ENCODE peak calls at places on chromosome 14, in six cellular contexts. H is H54; K is head of caudate nucleus; Q is lung microvascular endothelial cell; S is effector memory CD4-positive, alpha-beta T cell; O is H9. N is an unnamed sample.

GRCh38 chr14:100818221-100818699 is 7.7 kb upstream of the MEG3 start:
- DNase-seq in H (no peak), K (no peak), Q (no peak), S (no peak), O (no peak), N (no peak)

GRCh38 chr14:55747186-55747585 is 167.2 kb downstream of the KTN1 start:
- DNase-seq in H (no peak), K (no peak), Q (no peak), S (no peak), O (no peak), N (no peak)

GRCh38 chr14:91418387-91419043 is 895 bp upstream of the CCDC88C start:
- DNase-seq in H (peak), K (peak), Q (peak), S (peak), O (peak), N (peak)

GRCh38 chr14:106872619-106873446 is 1346.5 kb downstream of the TMEM121 start:
- DNase-seq in H (no peak), K (no peak), Q (peak), S (peak), O (no peak), N (no peak)

GRCh38 chr14:92600318-92601053 is 86.9 kb downstream of the RIN3 start:
- DNase-seq in H (peak), K (no peak), Q (peak), S (no peak), O (no peak), N (no peak)

GRCh38 chr14:45940318-45940717 is 687.3 kb upstream of the MIS18BP1 start:
- DNase-seq in H (no peak), K (no peak), Q (no peak), S (no peak), O (no peak), N (no peak)

GRCh38 chr14:99273724-99274345 is 1.8 kb upstream of the BCL11B start:
- DNase-seq in H (no peak), K (no peak), Q (no peak), S (no peak), O (no peak), N (no peak)

GRCh38 chr14:81209187-81209836 is 11.4 kb downstream of the GTF2A1 start:
- DNase-seq in H (no peak), K (no peak), Q (no peak), S (no peak), O (no peak), N (no peak)

GRCh38 chr14:23559010-23559920 is 3.2 kb downstream of the THTPA start:
- DNase-seq in H (no peak), K (peak), Q (peak), S (peak), O (peak), N (no peak)

GRCh38 chr14:95469134-95469481 is 47.3 kb downstream of the SYNE3 start:
- DNase-seq in H (no peak), K (no peak), Q (no peak), S (no peak), O (no peak), N (no peak)

GRCh38 chr14:61475316-61475715 is 153.9 kb downstream of the PRKCH start:
- DNase-seq in H (no peak), K (no peak), Q (peak), S (no peak), O (no peak), N (no peak)

GRCh38 chr14:65637780-65638179 is 225.2 kb downstream of the FUT8 start:
- DNase-seq in H (no peak), K (no peak), Q (peak), S (peak), O (no peak), N (no peak)

GRCh38 chr14:21133896-21134295 is 22.0 kb downstream of the OR5AU1 start:
- DNase-seq in H (no peak), K (no peak), Q (no peak), S (no peak), O (no peak), N (no peak)